ENCODE peak calls at places on chromosomes 4 and X, in four cellular contexts. Z is HepG2, V is A549, Q is WTC11. W is an unnamed sample.

GRCh38 chrX:40105791-40106676 is 8.3 kb upstream of the BCOR start:
- DNase-seq in V (peak), Z (no peak), Q (peak), W (peak)

GRCh38 chr4:152014280-152014679 is 253.5 kb upstream of the GATB start:
- DNase-seq in V (no peak), Z (no peak), Q (no peak), W (no peak)

GRCh38 chr4:158885564-158885963 is 116.7 kb downstream of the FNIP2 start:
- DNase-seq in Q (no peak), Z (no peak), V (no peak), W (no peak)

GRCh38 chr4:127268367-127268766 is 364.4 kb upstream of the INTU start:
- DNase-seq in V (no peak), Q (no peak), Z (no peak), W (no peak)

GRCh38 chrX:13855689-13856425 is 39.0 kb upstream of the GPM6B start:
- DNase-seq in Q (no peak), V (no peak), Z (no peak), W (no peak)

GRCh38 chr4:3123201-3123671 is 48.8 kb downstream of the HTT start:
- DNase-seq in Q (no peak), Z (no peak), V (no peak), W (no peak)

GRCh38 chrX:154097003-154097596 is 417 bp downstream of the MECP2 start:
- DNase-seq in Q (peak), Z (peak), V (peak), W (peak)

GRCh38 chr4:119139316-119139715 is 3.7 kb downstream of the MYOZ2 start:
- DNase-seq in Z (no peak), Q (no peak), V (no peak), W (no peak)

GRCh38 chr4:52780627-52781354 is 29.6 kb upstream of the ERVMER34-1 start:
- DNase-seq in Q (no peak), V (no peak), Z (no peak), W (peak)

GRCh38 chr4:90025248-90025647 is 101.9 kb upstream of the CCSER1 start:
- DNase-seq in Q (no peak), Z (no peak), V (no peak), W (no peak)

GRCh38 chr4:60750962-60751361 is 449.2 kb upstream of the ADGRL3 start:
- DNase-seq in V (no peak), Z (no peak), Q (no peak), W (no peak)

GRCh38 chr4:48133668-48134444 is at the start of gene TXK:
- DNase-seq in V (no peak), Z (no peak), Q (no peak), W (no peak)

GRCh38 chr4:53478671-53479456 is 101.4 kb downstream of the FIP1L1 start:
- DNase-seq in Z (no peak), V (no peak), Q (no peak), W (no peak)

GRCh38 chr4:166435449-166435848 is 562.4 kb downstream of the TLL1 start:
- DNase-seq in Z (no peak), Q (no peak), V (no peak), W (no peak)

GRCh38 chrX:2696698-2697215 is 5.7 kb downstream of the CD99 start:
- DNase-seq in V (no peak), Q (no peak), Z (no peak), W (no peak)

GRCh38 chrX:12423346-12423745 is 285.1 kb downstream of the FRMPD4 start:
- DNase-seq in Q (no peak), V (no peak), Z (no peak), W (no peak)

GRCh38 chr4:186104114-186104894 is at the start of gene FAM149A:
- DNase-seq in V (peak), Z (no peak), Q (peak), W (no peak)

GRCh38 chrX:1126738-1127137 is 85.7 kb downstream of the CRLF2 start:
- DNase-seq in Q (no peak), Z (no peak), V (no peak), W (no peak)

GRCh38 chr4:190020790-190021717 is 6.0 kb downstream of the FRG2 start:
- DNase-seq in Z (peak), Q (peak), V (peak), W (peak)

GRCh38 chrX:54208531-54208930 is 25.5 kb upstream of the FAM120C start:
- DNase-seq in Z (no peak), V (no peak), Q (no peak), W (no peak)

GRCh38 chrX:52139545-52139895 is 45.2 kb upstream of the MAGED4 start:
- DNase-seq in Q (no peak), Z (no peak), V (no peak), W (no peak)

GRCh38 chr4:1058198-1058996 is 47.0 kb downstream of the FGFRL1 start:
- DNase-seq in V (no peak), Z (no peak), Q (no peak), W (no peak)

GRCh38 chr4:5976431-5976830 is 41.8 kb downstream of the C4orf50 start:
- DNase-seq in V (no peak), Z (no peak), Q (no peak), W (no peak)

GRCh38 chr4:167614866-167615265 is 380.6 kb upstream of the SPOCK3 start:
- DNase-seq in Q (no peak), Z (no peak), V (no peak), W (no peak)

DNA sequence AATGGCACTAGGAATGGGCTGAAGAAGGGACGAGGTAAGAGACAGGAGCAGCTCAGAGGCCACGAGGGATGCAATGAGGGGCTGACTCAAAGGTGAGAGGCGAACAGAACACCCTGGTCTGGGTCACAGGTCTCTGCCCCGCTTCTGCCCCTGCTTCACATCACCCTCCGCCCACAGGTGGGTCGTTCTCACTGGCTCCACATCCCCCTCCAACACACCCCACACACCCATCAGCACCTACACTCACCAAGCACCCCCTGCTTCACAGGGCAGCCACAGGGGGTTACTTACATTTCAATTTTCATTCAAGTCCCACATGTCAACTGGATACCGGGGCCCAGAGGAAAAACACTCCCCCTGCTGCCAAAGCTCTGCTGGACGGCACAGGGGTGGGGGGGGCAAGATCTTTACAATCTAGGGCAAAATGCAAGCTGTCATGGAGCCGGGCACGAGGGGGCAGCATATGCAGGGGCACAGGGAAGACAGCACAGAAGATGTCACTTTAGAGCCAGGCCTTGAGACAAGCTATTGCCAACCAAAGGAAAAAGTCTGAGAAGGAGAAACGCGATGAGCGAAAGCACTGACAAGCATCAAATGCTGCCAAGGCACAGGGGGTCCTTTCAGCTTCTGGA is 94.1 kb downstream of the AFAP1 start:
- DNase-seq in Z (peak), Q (peak), V (no peak), W (no peak)
- TF ChIP-seq NR3C1 in Z (no peak), Q (no peak), V (no peak), W (no peak)

GRCh38 chr4:108155373-108155772 is 13.4 kb downstream of the LEF1 start:
- DNase-seq in Q (peak), V (no peak), Z (no peak), W (no peak)
- TF ChIP-seq NR3C1 in Q (no peak), V (no peak), Z (no peak), W (no peak)

GRCh38 chrX:8897259-8897658 is 96.1 kb upstream of the FAM9A start:
- DNase-seq in V (no peak), Z (no peak), Q (no peak), W (no peak)
- TF ChIP-seq NR3C1 in V (no peak), Z (no peak), Q (no peak), W (no peak)

DNA sequence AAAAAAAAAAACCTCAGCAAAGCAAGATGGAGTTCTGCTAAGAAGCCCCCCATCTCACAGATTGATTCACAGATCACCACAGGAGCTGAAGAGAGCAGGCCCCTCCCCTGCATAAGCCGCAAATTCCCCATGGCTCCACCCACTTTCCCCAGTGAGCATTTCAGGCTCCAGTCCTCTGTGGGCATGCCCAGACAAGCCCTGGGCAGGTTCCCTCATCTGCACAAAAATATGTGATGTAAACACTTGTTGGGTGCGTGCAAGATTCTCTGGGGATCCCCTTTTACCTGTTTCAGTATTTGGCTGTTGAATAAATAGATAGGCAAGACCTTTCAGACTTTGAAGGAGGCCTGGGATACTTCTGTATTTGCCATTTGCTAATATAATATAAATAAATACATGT is 514.3 kb downstream of the PCDH7 start:
- DNase-seq in V (no peak), Q (peak), Z (no peak), W (no peak)
- TF ChIP-seq NR3C1 in V (no peak), Q (no peak), Z (no peak), W (no peak)

GRCh38 chrX:123830309-123830708 is 29.5 kb upstream of the XIAP start:
- DNase-seq in Q (no peak), V (peak), Z (peak), W (no peak)

GRCh38 chrX:123833387-123833786 is 26.5 kb upstream of the XIAP start:
- DNase-seq in Q (peak), Z (peak), V (peak), W (peak)

GRCh38 chrX:123834116-123834515 is 25.7 kb upstream of the XIAP start:
- DNase-seq in Z (no peak), Q (no peak), V (no peak), W (no peak)

DNA sequence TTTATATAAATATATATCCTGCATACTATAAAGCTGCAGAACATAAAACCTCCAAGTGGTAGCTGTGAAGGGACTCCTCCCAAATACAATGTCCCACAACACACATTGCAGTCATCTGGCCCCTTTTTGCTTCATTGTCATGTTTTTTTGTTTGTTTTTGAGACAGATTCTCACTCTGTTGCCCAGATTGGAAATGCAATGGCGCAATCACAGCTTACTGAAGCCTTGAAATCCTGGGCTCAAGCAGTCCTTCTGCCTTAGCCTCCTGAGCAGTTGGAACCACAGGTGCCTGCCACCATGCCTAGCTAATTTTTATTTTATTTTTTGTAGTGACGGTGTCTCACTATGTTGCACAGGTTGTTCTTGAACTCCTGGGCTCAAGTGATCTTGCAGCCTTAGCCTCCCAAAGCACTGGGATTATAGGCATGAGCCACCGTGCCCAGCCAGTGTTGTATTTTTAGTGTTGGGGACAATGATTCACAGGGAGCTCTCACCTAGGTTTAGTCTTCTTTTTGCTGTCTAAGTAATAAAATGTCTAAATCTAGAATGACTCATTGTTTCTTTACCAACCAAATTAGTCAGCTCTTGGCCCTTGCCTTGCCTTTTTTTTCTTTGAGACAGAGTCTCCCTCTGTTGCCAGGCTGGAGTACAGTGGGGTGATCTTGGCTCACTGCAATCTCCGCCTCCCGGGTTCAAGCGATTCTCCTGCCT is 24.0 kb upstream of the XIAP start:
- DNase-seq in V (peak), Q (no peak), Z (no peak), W (no peak)
- TF ChIP-seq NR3C1 in V (no peak), Q (no peak), Z (no peak), W (no peak)

GRCh38 chrX:41561045-41561444 is 113.9 kb downstream of the NYX start:
- DNase-seq in V (peak), Z (no peak), Q (no peak), W (peak)

GRCh38 chrX:41559235-41559634 is 112.1 kb downstream of the NYX start:
- DNase-seq in Q (no peak), V (no peak), Z (no peak), W (no peak)

GRCh38 chrX:41558531-41558930 is 111.4 kb downstream of the NYX start:
- DNase-seq in V (peak), Z (no peak), Q (no peak), W (peak)

GRCh38 chrX:41556958-41557357 is 109.8 kb downstream of the NYX start:
- DNase-seq in V (no peak), Q (no peak), Z (no peak), W (no peak)

DNA sequence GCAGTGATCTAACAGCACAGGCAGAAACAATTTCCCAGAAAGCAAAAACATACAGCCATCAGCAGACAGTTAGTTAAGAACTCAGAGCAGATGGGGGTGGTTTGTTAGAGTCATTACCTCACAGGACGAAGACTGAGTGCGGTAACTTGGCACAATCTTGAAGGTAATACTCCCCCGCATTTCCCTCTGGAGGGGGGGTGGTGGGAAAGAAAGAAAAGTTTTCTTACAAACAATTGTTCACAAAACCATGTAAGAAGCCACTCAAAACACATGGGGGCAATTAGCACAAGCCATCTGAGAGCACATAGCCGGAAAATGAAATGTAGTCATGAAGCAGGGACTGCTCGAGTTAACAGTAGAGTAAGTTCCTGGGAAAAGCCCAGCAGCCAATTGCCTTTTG is 112.5 kb downstream of the NYX start:
- DNase-seq in Q (no peak), Z (no peak), V (no peak), W (peak)
- TF ChIP-seq NR3C1 in Q (no peak), Z (no peak), V (no peak), W (no peak)

GRCh38 chrX:109347618-109348017 is 134.3 kb downstream of the GUCY2F start:
- DNase-seq in Z (no peak), V (no peak), Q (no peak), W (no peak)

GRCh38 chrX:109345866-109346265 is 136.0 kb downstream of the GUCY2F start:
- DNase-seq in Q (no peak), Z (no peak), V (no peak), W (no peak)

GRCh38 chrX:109350621-109351020 is 131.3 kb downstream of the GUCY2F start:
- DNase-seq in V (no peak), Z (no peak), Q (no peak), W (no peak)

GRCh38 chrX:109352121-109352556 is 129.7 kb downstream of the GUCY2F start:
- DNase-seq in Z (no peak), Q (no peak), V (no peak), W (no peak)

DNA sequence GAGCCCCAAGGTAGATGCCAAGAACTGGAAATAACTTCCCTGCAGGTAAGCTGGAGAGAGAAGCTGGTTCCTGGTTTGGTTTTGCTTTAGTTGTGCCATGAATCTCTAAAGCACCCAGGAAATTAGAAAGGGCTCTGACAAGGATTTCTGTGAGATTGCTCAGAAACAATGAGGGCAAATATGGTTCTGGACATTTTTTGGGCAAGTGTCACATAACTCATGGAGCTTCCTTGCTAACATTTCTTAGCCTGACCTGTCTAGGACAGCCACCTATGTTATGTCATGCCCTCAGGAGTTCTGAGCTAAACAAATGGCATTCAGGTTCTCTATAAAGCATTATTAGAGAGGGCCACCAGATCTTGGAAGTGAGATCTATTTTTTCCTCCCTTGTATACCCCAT is 131.8 kb downstream of the GUCY2F start:
- DNase-seq in Q (no peak), Z (no peak), V (no peak), W (no peak)
- TF ChIP-seq NR3C1 in Q (no peak), Z (no peak), V (no peak), W (no peak)

W was measured in K562.